ENCODE peak calls at places on chromosomes 5 and 9, in six cellular contexts. One of them, this sample, is unnamed.

GRCh38 chr9:108655818-108656217 is 200.0 kb downstream of the ACTL7B start:
- DNase-seq in GM12865: no peak
- DNase-seq in choroid plexus epithelial cell: no peak
- DNase-seq in BE2C: no peak
- DNase-seq in astrocyte of the spinal cord: no peak
- DNase-seq in cardiac muscle cell: no peak
- DNase-seq in this sample: no peak

GRCh38 chr5:5332287-5332686 is 90.2 kb upstream of the ICE1 start:
- DNase-seq in choroid plexus epithelial cell: no peak
- DNase-seq in GM12865: no peak
- DNase-seq in cardiac muscle cell: no peak
- DNase-seq in BE2C: no peak
- DNase-seq in astrocyte of the spinal cord: no peak
- DNase-seq in this sample: no peak

GRCh38 chr5:119387900-119388618 is 32.2 kb downstream of the TNFAIP8 start:
- DNase-seq in BE2C: no peak
- DNase-seq in cardiac muscle cell: no peak
- DNase-seq in choroid plexus epithelial cell: no peak
- DNase-seq in astrocyte of the spinal cord: no peak
- DNase-seq in GM12865: no peak
- DNase-seq in this sample: no peak

GRCh38 chr5:140055152-140055551 is 12.1 kb upstream of the NRG2 start:
- DNase-seq in GM12865: no peak
- DNase-seq in BE2C: no peak
- DNase-seq in astrocyte of the spinal cord: no peak
- DNase-seq in choroid plexus epithelial cell: no peak
- DNase-seq in cardiac muscle cell: no peak
- DNase-seq in this sample: no peak

GRCh38 chr9:125966959-125967711 is 220.0 kb downstream of the PBX3 start:
- DNase-seq in choroid plexus epithelial cell: no peak
- DNase-seq in BE2C: peak
- DNase-seq in GM12865: no peak
- DNase-seq in cardiac muscle cell: no peak
- DNase-seq in astrocyte of the spinal cord: no peak
- DNase-seq in this sample: no peak

GRCh38 chr9:95937131-95937530 is 61.6 kb downstream of the ERCC6L2 start:
- DNase-seq in BE2C: no peak
- DNase-seq in GM12865: no peak
- DNase-seq in astrocyte of the spinal cord: no peak
- DNase-seq in cardiac muscle cell: no peak
- DNase-seq in choroid plexus epithelial cell: no peak
- DNase-seq in this sample: no peak

GRCh38 chr5:154166901-154167791 is 23.4 kb upstream of the GALNT10 start:
- DNase-seq in GM12865: no peak
- DNase-seq in astrocyte of the spinal cord: no peak
- DNase-seq in cardiac muscle cell: no peak
- DNase-seq in BE2C: no peak
- DNase-seq in choroid plexus epithelial cell: no peak
- DNase-seq in this sample: no peak

GRCh38 chr9:96418920-96419690 is 935 bp upstream of the ZNF367 start:
- DNase-seq in GM12865: peak
- DNase-seq in cardiac muscle cell: peak
- DNase-seq in choroid plexus epithelial cell: peak
- DNase-seq in BE2C: peak
- DNase-seq in astrocyte of the spinal cord: peak
- DNase-seq in this sample: peak

GRCh38 chr5:32916648-32917047 is 205.5 kb downstream of the NPR3 start:
- DNase-seq in BE2C: no peak
- DNase-seq in GM12865: peak
- DNase-seq in astrocyte of the spinal cord: peak
- DNase-seq in choroid plexus epithelial cell: peak
- DNase-seq in cardiac muscle cell: peak
- DNase-seq in this sample: peak

GRCh38 chr9:121651295-121652036 is at the start of gene DAB2IP:
- DNase-seq in choroid plexus epithelial cell: peak
- DNase-seq in cardiac muscle cell: peak
- DNase-seq in BE2C: peak
- DNase-seq in astrocyte of the spinal cord: peak
- DNase-seq in GM12865: no peak
- DNase-seq in this sample: no peak

GRCh38 chr9:14783358-14783757 is 60.8 kb upstream of the CER1 start:
- DNase-seq in astrocyte of the spinal cord: no peak
- DNase-seq in choroid plexus epithelial cell: no peak
- DNase-seq in cardiac muscle cell: no peak
- DNase-seq in GM12865: no peak
- DNase-seq in BE2C: no peak
- DNase-seq in this sample: no peak

GRCh38 chr5:110055301-110055700 is 365.6 kb downstream of the MAN2A1 start:
- DNase-seq in GM12865: no peak
- DNase-seq in astrocyte of the spinal cord: peak
- DNase-seq in cardiac muscle cell: no peak
- DNase-seq in BE2C: no peak
- DNase-seq in choroid plexus epithelial cell: no peak
- DNase-seq in this sample: peak

GRCh38 chr5:78495800-78496199 is 135.4 kb downstream of the SCAMP1 start:
- DNase-seq in GM12865: no peak
- DNase-seq in cardiac muscle cell: no peak
- DNase-seq in choroid plexus epithelial cell: no peak
- DNase-seq in astrocyte of the spinal cord: no peak
- DNase-seq in BE2C: no peak
- DNase-seq in this sample: peak

GRCh38 chr5:13994606-13995336 is 50.3 kb upstream of the DNAH5 start:
- DNase-seq in astrocyte of the spinal cord: no peak
- DNase-seq in BE2C: no peak
- DNase-seq in choroid plexus epithelial cell: peak
- DNase-seq in cardiac muscle cell: no peak
- DNase-seq in GM12865: peak
- DNase-seq in this sample: no peak

GRCh38 chr9:114908796-114909448 is 21.5 kb downstream of the TNFSF8 start:
- DNase-seq in astrocyte of the spinal cord: no peak
- DNase-seq in BE2C: no peak
- DNase-seq in cardiac muscle cell: no peak
- DNase-seq in choroid plexus epithelial cell: no peak
- DNase-seq in GM12865: no peak
- DNase-seq in this sample: no peak

GRCh38 chr5:1995491-1995890 is 112.8 kb upstream of the IRX4 start:
- DNase-seq in astrocyte of the spinal cord: no peak
- DNase-seq in GM12865: no peak
- DNase-seq in cardiac muscle cell: no peak
- DNase-seq in choroid plexus epithelial cell: no peak
- DNase-seq in BE2C: no peak
- DNase-seq in this sample: no peak

GRCh38 chr5:54281933-54282332 is 28.4 kb downstream of the ARL15 start:
- DNase-seq in GM12865: no peak
- DNase-seq in BE2C: no peak
- DNase-seq in choroid plexus epithelial cell: no peak
- DNase-seq in cardiac muscle cell: no peak
- DNase-seq in astrocyte of the spinal cord: no peak
- DNase-seq in this sample: no peak

GRCh38 chr5:137778772-137779564 is 24.8 kb upstream of the HNRNPA0 start:
- DNase-seq in choroid plexus epithelial cell: peak
- DNase-seq in GM12865: peak
- DNase-seq in cardiac muscle cell: peak
- DNase-seq in BE2C: no peak
- DNase-seq in astrocyte of the spinal cord: peak
- DNase-seq in this sample: peak

GRCh38 chr5:125311743-125312142 is 565.3 kb upstream of the ZNF608 start:
- DNase-seq in BE2C: no peak
- DNase-seq in GM12865: no peak
- DNase-seq in choroid plexus epithelial cell: peak
- DNase-seq in astrocyte of the spinal cord: peak
- DNase-seq in cardiac muscle cell: peak
- DNase-seq in this sample: peak

GRCh38 chr9:122526602-122527001 is 491 bp downstream of the OR1N1 start:
- DNase-seq in BE2C: no peak
- DNase-seq in GM12865: no peak
- DNase-seq in choroid plexus epithelial cell: no peak
- DNase-seq in cardiac muscle cell: no peak
- DNase-seq in astrocyte of the spinal cord: no peak
- DNase-seq in this sample: no peak

GRCh38 chr9:24257726-24258125 is 288.0 kb downstream of the IZUMO3 start:
- DNase-seq in choroid plexus epithelial cell: no peak
- DNase-seq in GM12865: no peak
- DNase-seq in cardiac muscle cell: no peak
- DNase-seq in astrocyte of the spinal cord: peak
- DNase-seq in BE2C: no peak
- DNase-seq in this sample: no peak

GRCh38 chr5:177412603-177413233 is 3.4 kb upstream of the F12 start:
- DNase-seq in choroid plexus epithelial cell: no peak
- DNase-seq in BE2C: no peak
- DNase-seq in cardiac muscle cell: no peak
- DNase-seq in astrocyte of the spinal cord: no peak
- DNase-seq in GM12865: peak
- DNase-seq in this sample: no peak

GRCh38 chr9:2874001-2874750 is 30.3 kb upstream of the PUM3 start:
- DNase-seq in BE2C: no peak
- DNase-seq in choroid plexus epithelial cell: peak
- DNase-seq in GM12865: no peak
- DNase-seq in astrocyte of the spinal cord: peak
- DNase-seq in cardiac muscle cell: peak
- DNase-seq in this sample: peak

GRCh38 chr9:126720661-126721530 is 83.9 kb upstream of the ZBTB43 start:
- DNase-seq in GM12865: no peak
- DNase-seq in BE2C: no peak
- DNase-seq in astrocyte of the spinal cord: no peak
- DNase-seq in choroid plexus epithelial cell: no peak
- DNase-seq in cardiac muscle cell: no peak
- DNase-seq in this sample: no peak

GRCh38 chr5:80238778-80239679 is 16.8 kb downstream of the SERINC5 start:
- DNase-seq in choroid plexus epithelial cell: peak
- DNase-seq in GM12865: no peak
- DNase-seq in cardiac muscle cell: peak
- DNase-seq in astrocyte of the spinal cord: peak
- DNase-seq in BE2C: peak
- DNase-seq in this sample: peak

GRCh38 chr5:54401515-54401914 is 54.0 kb upstream of the HSPB3 start:
- DNase-seq in BE2C: no peak
- DNase-seq in astrocyte of the spinal cord: no peak
- DNase-seq in choroid plexus epithelial cell: no peak
- DNase-seq in cardiac muscle cell: no peak
- DNase-seq in GM12865: peak
- DNase-seq in this sample: no peak

GRCh38 chr5:125316913-125317545 is 570.6 kb upstream of the ZNF608 start:
- DNase-seq in BE2C: peak
- DNase-seq in GM12865: no peak
- DNase-seq in choroid plexus epithelial cell: no peak
- DNase-seq in astrocyte of the spinal cord: no peak
- DNase-seq in cardiac muscle cell: no peak
- DNase-seq in this sample: no peak

GRCh38 chr5:463952-464351 is 21.0 kb downstream of the EXOC3 start:
- DNase-seq in GM12865: peak
- DNase-seq in BE2C: no peak
- DNase-seq in cardiac muscle cell: no peak
- DNase-seq in astrocyte of the spinal cord: no peak
- DNase-seq in choroid plexus epithelial cell: no peak
- DNase-seq in this sample: no peak
- H3K4me3 ChIP-seq in GM12865: no peak
- H3K4me3 ChIP-seq in BE2C: no peak
- H3K4me3 ChIP-seq in cardiac muscle cell: no peak
- H3K4me3 ChIP-seq in astrocyte of the spinal cord: no peak
- H3K4me3 ChIP-seq in choroid plexus epithelial cell: no peak
- H3K4me3 ChIP-seq in this sample: no peak

DNA sequence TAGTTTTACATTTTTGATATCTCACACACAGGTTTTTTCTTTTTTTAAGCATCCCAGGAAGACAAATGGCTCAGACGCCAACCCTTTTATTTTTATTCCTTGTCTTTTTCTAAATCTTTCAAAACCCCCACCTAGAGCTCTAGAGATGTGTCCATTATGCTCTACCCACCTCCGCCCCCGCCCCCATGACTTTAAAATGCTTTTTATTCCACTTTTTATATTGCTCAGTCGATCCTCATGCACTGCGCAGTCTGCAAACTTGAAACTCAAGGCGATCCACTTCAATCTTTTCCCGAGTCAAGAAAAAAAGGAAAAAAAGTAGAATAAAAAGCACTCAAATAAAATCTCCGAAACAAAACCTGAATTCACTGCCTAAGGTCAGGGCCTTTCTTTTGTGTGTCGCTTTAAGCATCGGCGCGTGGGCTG is 357 bp upstream of the MAT2B start:
- DNase-seq in GM12865: no peak
- DNase-seq in choroid plexus epithelial cell: no peak
- DNase-seq in BE2C: no peak
- DNase-seq in astrocyte of the spinal cord: no peak
- DNase-seq in cardiac muscle cell: no peak
- DNase-seq in this sample: no peak
- TF ChIP-seq CTCF in GM12865: no peak
- TF ChIP-seq CTCF in choroid plexus epithelial cell: no peak
- TF ChIP-seq CTCF in BE2C: no peak
- TF ChIP-seq CTCF in astrocyte of the spinal cord: no peak
- TF ChIP-seq CTCF in cardiac muscle cell: no peak
- TF ChIP-seq CTCF in this sample: no peak

GRCh38 chr5:82593481-82593880 is 315.3 kb upstream of the RPS23 start:
- DNase-seq in GM12865: no peak
- DNase-seq in astrocyte of the spinal cord: peak
- DNase-seq in BE2C: no peak
- DNase-seq in choroid plexus epithelial cell: peak
- DNase-seq in cardiac muscle cell: peak
- DNase-seq in this sample: peak

GRCh38 chr5:82594097-82594496 is 315.9 kb upstream of the RPS23 start:
- DNase-seq in cardiac muscle cell: peak
- DNase-seq in GM12865: no peak
- DNase-seq in BE2C: no peak
- DNase-seq in choroid plexus epithelial cell: peak
- DNase-seq in astrocyte of the spinal cord: peak
- DNase-seq in this sample: peak

GRCh38 chr5:82595083-82595482 is 316.9 kb upstream of the RPS23 start:
- DNase-seq in BE2C: no peak
- DNase-seq in cardiac muscle cell: no peak
- DNase-seq in choroid plexus epithelial cell: no peak
- DNase-seq in GM12865: no peak
- DNase-seq in astrocyte of the spinal cord: no peak
- DNase-seq in this sample: no peak

GRCh38 chr5:82590112-82590511 is 312.0 kb upstream of the RPS23 start:
- DNase-seq in GM12865: no peak
- DNase-seq in choroid plexus epithelial cell: no peak
- DNase-seq in astrocyte of the spinal cord: no peak
- DNase-seq in cardiac muscle cell: no peak
- DNase-seq in BE2C: no peak
- DNase-seq in this sample: no peak

GRCh38 chr5:82591021-82591515 is 312.9 kb upstream of the RPS23 start:
- DNase-seq in cardiac muscle cell: no peak
- DNase-seq in astrocyte of the spinal cord: no peak
- DNase-seq in choroid plexus epithelial cell: no peak
- DNase-seq in BE2C: no peak
- DNase-seq in GM12865: no peak
- DNase-seq in this sample: no peak
- H3K4me3 ChIP-seq in cardiac muscle cell: no peak
- H3K4me3 ChIP-seq in astrocyte of the spinal cord: no peak
- H3K4me3 ChIP-seq in choroid plexus epithelial cell: no peak
- H3K4me3 ChIP-seq in BE2C: no peak
- H3K4me3 ChIP-seq in GM12865: no peak
- H3K4me3 ChIP-seq in this sample: no peak

DNA sequence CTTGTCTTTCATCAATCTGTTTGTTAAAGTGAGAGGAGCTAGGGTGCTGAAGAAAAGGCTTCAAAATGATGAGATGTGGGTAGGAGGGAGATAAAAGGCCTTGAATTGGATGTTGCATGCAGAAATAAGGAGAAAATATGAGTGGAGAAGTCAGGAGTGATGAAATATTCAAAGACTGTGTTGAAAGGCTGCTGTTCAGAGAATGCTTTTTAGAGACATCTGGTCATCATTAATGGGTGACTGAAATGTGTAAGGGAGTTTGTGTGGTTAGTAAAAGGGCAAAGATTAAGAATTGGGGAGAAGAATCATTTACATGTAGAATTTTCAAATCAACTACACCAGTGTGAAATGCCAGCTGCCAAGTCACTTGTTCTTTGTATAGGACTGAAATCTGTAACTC is 383.9 kb downstream of the MAT2B start:
- DNase-seq in GM12865: no peak
- DNase-seq in BE2C: no peak
- DNase-seq in astrocyte of the spinal cord: peak
- DNase-seq in choroid plexus epithelial cell: peak
- DNase-seq in cardiac muscle cell: peak
- DNase-seq in this sample: peak
- TF ChIP-seq CTCF in GM12865: no peak
- TF ChIP-seq CTCF in BE2C: no peak
- TF ChIP-seq CTCF in astrocyte of the spinal cord: no peak
- TF ChIP-seq CTCF in choroid plexus epithelial cell: no peak
- TF ChIP-seq CTCF in cardiac muscle cell: no peak
- TF ChIP-seq CTCF in this sample: no peak

This sample was measured in cardiac fibroblast.